ENCODE peak calls at places on chromosomes 7 and 10, in six cellular contexts. L, S, I, Z, Q and W are unnamed samples.
A peak's percentile ranks its signal among the peaks of the same experiment; 100 is the strongest.

GRCh38 chr7:108078156-108078781 is 51.9 kb downstream of the LAMB4 start:
- DNase-seq in Q (no peak), L (no peak), Z (peak; percentile 43), S (no peak), I (no peak), W (no peak)

GRCh38 chr10:113921571-113922370 is 67.3 kb downstream of the NHLRC2 start:
- DNase-seq in Z (no peak), I (no peak), Q (no peak), L (no peak), S (no peak), W (no peak)

GRCh38 chr10:126336786-126337185 is 51.5 kb downstream of the ADAM12 start:
- DNase-seq in Z (peak; percentile 53), Q (no peak), I (no peak), L (no peak), S (no peak), W (no peak)

GRCh38 chr10:49656845-49657493 is 22.5 kb upstream of the C10orf53 start:
- DNase-seq in L (no peak), Z (no peak), Q (no peak), S (no peak), I (no peak), W (no peak)

GRCh38 chr7:111982133-111982532 is 224.1 kb downstream of the DOCK4 start:
- DNase-seq in L (no peak), S (no peak), Z (no peak), I (no peak), Q (no peak), W (no peak)

GRCh38 chr10:16965740-16966447 is 148.7 kb upstream of the RSU1 start:
- DNase-seq in S (no peak), Q (no peak), I (peak; percentile 97), Z (peak; percentile 92), L (peak; percentile 60), W (no peak)

GRCh38 chr10:102775973-102776669 is 32.4 kb downstream of the WBP1L start:
- DNase-seq in L (no peak), Z (peak; percentile 87), S (no peak), I (peak; percentile 36), Q (peak; percentile 89), W (peak; percentile 82)

GRCh38 chr7:101563198-101563901 is 65.7 kb downstream of the MYL10 start:
- DNase-seq in Q (no peak), L (no peak), Z (no peak), I (no peak), S (no peak), W (no peak)

GRCh38 chr10:5284311-5285057 is 80.3 kb upstream of the UCN3 start:
- DNase-seq in Z (peak; percentile 79), S (no peak), L (peak; percentile 77), Q (no peak), I (no peak), W (peak; percentile 38)

GRCh38 chr7:51273360-51273759 is 43.2 kb downstream of the COBL start:
- DNase-seq in I (no peak), Q (no peak), Z (no peak), L (no peak), S (no peak), W (no peak)

GRCh38 chr10:132517951-132518521 is 19.6 kb upstream of the INPP5A start:
- DNase-seq in Z (no peak), L (no peak), I (no peak), S (no peak), Q (no peak), W (no peak)

GRCh38 chr10:61539876-61540275 is 86.7 kb upstream of the TMEM26 start:
- DNase-seq in S (no peak), Q (no peak), L (no peak), I (no peak), Z (no peak), W (no peak)

GRCh38 chr10:65143723-65144122 is 1622.5 kb downstream of the REEP3 start:
- DNase-seq in L (no peak), S (no peak), I (no peak), Q (no peak), Z (no peak), W (no peak)

GRCh38 chr10:97407211-97407951 is 6.2 kb upstream of the RRP12 start:
- DNase-seq in Z (peak; percentile 88), I (peak; percentile 57), Q (no peak), L (peak; percentile 93), S (peak; percentile 74), W (peak; percentile 81)

GRCh38 chr7:105935250-105935649 is 27.8 kb upstream of the CDHR3 start:
- DNase-seq in S (no peak), Z (no peak), I (no peak), L (no peak), Q (no peak), W (no peak)

GRCh38 chr7:114175140-114175539 is 239.5 kb upstream of the FOXP2 start:
- DNase-seq in I (no peak), S (no peak), Q (no peak), Z (peak; percentile 27), L (no peak), W (no peak)

GRCh38 chr7:14931511-14932215 is 29.1 kb upstream of the DGKB start:
- DNase-seq in S (no peak), I (no peak), Z (no peak), L (no peak), Q (no peak), W (no peak)

GRCh38 chr7:95871078-95871848 is 98.9 kb downstream of the DYNC1I1 start:
- DNase-seq in Q (no peak), S (no peak), L (peak; percentile 36), I (peak; percentile 7), Z (peak; percentile 68), W (peak; percentile 39)

GRCh38 chr10:117694251-117694650 is 151.7 kb downstream of the EMX2 start:
- DNase-seq in Q (no peak), L (no peak), Z (peak; percentile 53), I (no peak), S (no peak), W (no peak)

GRCh38 chr7:38731195-38731594 is 100.0 kb upstream of the AMPH start:
- DNase-seq in I (no peak), Z (peak; percentile 58), S (no peak), Q (no peak), L (no peak), W (no peak)

GRCh38 chr7:53658956-53659355 is 623.5 kb downstream of the POM121L12 start:
- DNase-seq in L (no peak), S (no peak), Z (no peak), Q (no peak), I (no peak), W (no peak)

GRCh38 chr10:112915590-112916572 is 34.2 kb upstream of the TCF7L2 start:
- DNase-seq in Z (peak; percentile 45), S (no peak), I (no peak), Q (no peak), L (peak; percentile 89), W (no peak)

GRCh38 chr10:3666525-3667302 is 118.3 kb downstream of the KLF6 start:
- DNase-seq in I (no peak), Z (no peak), S (peak; percentile 33), Q (peak; percentile 39), L (no peak), W (peak; percentile 39)

GRCh38 chr10:15255961-15256360 is 87.5 kb upstream of the NMT2 start:
- DNase-seq in I (no peak), L (no peak), S (no peak), Z (no peak), Q (no peak), W (peak; percentile 54)

GRCh38 chr10:57260175-57260574 is 899.1 kb upstream of the ZWINT start:
- DNase-seq in I (no peak), Q (no peak), Z (no peak), L (no peak), S (no peak), W (no peak)

GRCh38 chr10:89588671-89589070 is 53.3 kb upstream of the SLC16A12 start:
- DNase-seq in I (no peak), L (no peak), S (no peak), Z (no peak), Q (no peak), W (no peak)

GRCh38 chr10:12333382-12334185 is 15.8 kb upstream of the CAMK1D start:
- DNase-seq in Q (peak; percentile 51), S (peak; percentile 19), I (peak; percentile 88), Z (peak; percentile 98), L (peak; percentile 98), W (no peak)
- H3K4me3 ChIP-seq in Q (peak overlapping the region; percentile 34), S (no peak overlapping the region), I (peak overlapping the region; percentile 22), Z (peak overlapping the region; percentile 54), L (peak overlapping the region; percentile 12), W (no peak overlapping the region)

GRCh38 chr7:47991741-47992311 is 12.4 kb upstream of the HUS1 start:
- DNase-seq in Q (peak; percentile 88), L (peak; percentile 52), S (peak; percentile 81), I (no peak), Z (peak; percentile 84), W (no peak)

GRCh38 chr7:47992446-47992845 is 13.0 kb upstream of the HUS1 start:
- DNase-seq in Z (peak; percentile 14), S (no peak), Q (no peak), L (no peak), I (no peak), W (no peak)

GRCh38 chr7:47988496-47989386 is 9.3 kb upstream of the HUS1 start:
- DNase-seq in Q (no peak), S (no peak), I (no peak), Z (peak; percentile 44), L (peak; percentile 40), W (no peak)

GRCh38 chr7:47990592-47990991 is 11.2 kb upstream of the HUS1 start:
- DNase-seq in Q (no peak), I (no peak), S (no peak), Z (no peak), L (no peak), W (no peak)

GRCh38 chr7:47991270-47991669 is 11.9 kb upstream of the HUS1 start:
- DNase-seq in L (no peak), Q (no peak), Z (no peak), S (no peak), I (no peak), W (no peak)
- H3K4me3 ChIP-seq in L (no peak overlapping the region), Q (peak overlapping the region; percentile 70), Z (peak overlapping the region; percentile 75), S (no peak overlapping the region), I (no peak overlapping the region), W (no peak overlapping the region)

DNA sequence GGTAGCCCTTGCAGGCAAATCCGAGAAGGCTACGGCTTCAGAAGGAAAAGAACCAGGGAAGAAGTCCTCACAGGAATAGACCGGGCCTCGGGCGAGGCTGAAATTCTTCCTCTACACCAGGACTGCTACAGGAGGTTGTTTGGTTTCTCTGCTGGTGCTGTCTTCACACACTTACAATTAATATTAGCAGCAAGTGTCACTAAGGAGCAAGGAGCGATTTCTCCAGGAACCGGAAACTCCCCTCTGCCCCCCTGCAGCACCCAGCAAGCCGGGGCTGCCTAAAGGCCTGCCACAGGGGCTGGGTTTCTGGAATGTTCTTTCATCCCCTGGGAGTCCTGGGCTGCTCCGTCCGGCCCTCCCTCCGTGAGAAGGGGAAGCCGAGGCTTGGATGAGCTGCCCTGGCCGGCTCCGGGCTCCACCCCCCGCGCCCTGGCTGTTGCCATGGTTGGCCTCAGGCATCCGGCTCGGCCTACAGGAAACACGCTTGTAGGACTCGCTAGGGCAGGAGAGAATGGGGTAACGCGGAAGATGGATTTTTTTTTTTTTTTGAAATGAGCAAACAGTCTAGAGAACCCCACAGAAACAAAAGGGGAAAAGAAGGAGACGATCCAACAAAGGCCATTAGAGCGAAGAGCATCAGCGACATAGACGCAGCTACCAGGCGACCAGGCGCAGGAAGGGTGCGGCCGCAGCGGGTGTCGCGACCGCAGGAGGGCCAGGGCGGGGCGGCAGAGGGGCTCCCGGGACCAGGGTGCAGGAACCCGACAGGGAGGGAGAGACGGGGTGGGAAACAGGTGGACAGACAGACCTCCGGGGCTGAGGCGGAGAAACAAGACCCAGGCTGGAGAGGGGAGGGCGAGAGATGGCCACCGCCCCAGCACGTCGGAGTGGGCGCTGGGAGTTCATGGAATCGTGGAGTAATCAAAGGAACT is 33.0 kb downstream of the EN2 start:
- DNase-seq in Q (peak; percentile 65), Z (peak; percentile 57), I (no peak), L (no peak), S (no peak), W (no peak)
- H3K4me3 ChIP-seq in Q (peak overlapping the region; percentile 59), Z (peak overlapping the region; percentile 67), I (no peak overlapping the region), L (no peak overlapping the region), S (peak overlapping the region; percentile 6), W (no peak overlapping the region)

GRCh38 chr10:115094605-115095004 is 1.4 kb downstream of the ATRNL1 start:
- DNase-seq in I (no peak), Q (no peak), Z (no peak), L (no peak), S (no peak), W (no peak)
- H3K4me3 ChIP-seq in I (no peak overlapping the region), Q (no peak overlapping the region), Z (no peak overlapping the region), L (no peak overlapping the region), S (no peak overlapping the region), W (no peak overlapping the region)